ENCODE peak calls at places on chromosomes 4 and X, in six cellular contexts. O, F, U, H, C and D are unnamed samples.

GRCh38 chr4:73867783-73868182 is 1.4 kb upstream of the CXCL1 start:
- DNase-seq in F (no peak), H (no peak), O (peak; percentile 65), U (no peak), C (peak; percentile 51), D (no peak)

GRCh38 chr4:3823496-3824341 is 57.5 kb downstream of the ADRA2C start:
- DNase-seq in F (peak; percentile 73), H (no peak), U (no peak), O (no peak), C (no peak), D (peak; percentile 38)

GRCh38 chrX:1462596-1463251 is 10.0 kb upstream of the ASMTL start:
- DNase-seq in O (peak; percentile 62), C (no peak), U (peak; percentile 41), F (no peak), H (peak; percentile 64), D (peak; percentile 35)

GRCh38 chr4:10115271-10115656 is 1.3 kb downstream of the WDR1 start:
- DNase-seq in O (peak; percentile 67), F (peak; percentile 82), U (no peak), C (peak; percentile 27), H (peak; percentile 60), D (no peak)

GRCh38 chr4:39521253-39521908 is 5.9 kb downstream of the UGDH start:
- DNase-seq in F (no peak), O (no peak), H (peak; percentile 82), U (no peak), C (no peak), D (no peak)

GRCh38 chrX:39752820-39753219 is 344.9 kb downstream of the BCOR start:
- DNase-seq in U (peak; percentile 63), F (no peak), H (peak; percentile 29), O (no peak), C (no peak), D (no peak)

GRCh38 chr4:171639540-171639939 is 173.7 kb upstream of the GALNTL6 start:
- DNase-seq in C (no peak), F (no peak), U (no peak), H (no peak), O (no peak), D (no peak)

GRCh38 chr4:121938282-121939092 is 13.4 kb downstream of the TRPC3 start:
- DNase-seq in F (peak; percentile 12), O (no peak), U (no peak), H (peak; percentile 12), C (no peak), D (no peak)

GRCh38 chr4:76016383-76016782 is 6.9 kb downstream of the CXCL10 start:
- DNase-seq in C (peak; percentile 35), U (no peak), O (peak; percentile 53), F (no peak), H (no peak), D (no peak)

GRCh38 chrX:115952417-115953092 is 218.0 kb upstream of the AGTR2 start:
- DNase-seq in F (peak; percentile 44), C (no peak), H (no peak), U (no peak), O (no peak), D (no peak)

GRCh38 chr4:1872918-1873269 is 1.7 kb downstream of the NSD2 start:
- DNase-seq in H (peak; percentile 88), F (no peak), C (no peak), O (no peak), U (no peak), D (no peak)

GRCh38 chr4:153113061-153113837 is 91.0 kb upstream of the TRIM2 start:
- DNase-seq in C (no peak), F (no peak), U (no peak), H (peak; percentile 29), O (no peak), D (no peak)

GRCh38 chrX:131392666-131393065 is 103.6 kb upstream of the IGSF1 start:
- DNase-seq in H (no peak), O (no peak), F (no peak), U (no peak), C (no peak), D (no peak)
- H3K27me3 ChIP-seq in H (no peaks in the 10 kb centered on the region), O (no peaks in the 10 kb centered on the region), F (no peaks in the 10 kb centered on the region), U (peaks cover 8% of the 10 kb centered on the region), C (no peaks in the 10 kb centered on the region), D (no peaks in the 10 kb centered on the region)

DNA sequence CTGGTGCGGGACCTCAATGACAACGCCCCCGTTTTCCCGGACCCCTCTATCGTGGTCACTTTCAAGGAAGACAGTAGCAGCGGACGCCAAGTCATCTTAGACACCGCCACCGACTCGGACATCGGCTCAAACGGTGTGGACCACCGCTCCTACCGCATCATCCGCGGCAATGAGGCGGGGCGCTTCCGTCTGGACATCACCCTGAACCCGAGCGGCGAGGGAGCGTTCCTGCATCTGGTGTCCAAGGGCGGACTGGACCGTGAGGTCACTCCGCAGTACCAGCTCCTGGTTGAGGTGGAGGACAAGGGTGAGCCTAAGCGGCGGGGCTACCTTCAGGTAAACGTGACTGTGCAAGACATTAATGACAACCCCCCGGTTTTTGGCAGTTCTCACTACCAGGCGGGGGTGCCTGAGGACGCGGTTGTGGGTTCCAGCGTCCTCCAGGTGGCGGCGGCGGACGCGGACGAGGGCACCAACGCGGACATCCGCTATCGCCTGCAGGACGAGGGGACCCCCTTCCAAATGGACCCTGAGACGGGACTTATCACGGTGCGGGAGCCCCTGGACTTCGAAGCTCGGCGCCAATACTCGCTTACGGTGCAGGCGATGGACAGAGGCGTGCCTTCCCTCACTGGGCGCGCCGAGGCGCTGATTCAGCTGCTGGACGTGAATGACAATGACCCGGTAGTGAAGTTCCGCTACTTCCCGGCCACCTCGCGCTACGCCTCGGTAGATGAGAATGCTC is 2.2 kb downstream of the FAT4 start:
- DNase-seq in U (no peak), F (no peak), O (peak; percentile 49), H (peak; percentile 35), C (peak; percentile 14), D (peak; percentile 51)
- H3K4me3 ChIP-seq in U (no peak overlapping the region), F (no peak overlapping the region), O (peak overlapping the region; percentile 70), H (peak overlapping the region; percentile 57), C (peak overlapping the region; percentile 69), D (peak overlapping the region; percentile 70)

DNA sequence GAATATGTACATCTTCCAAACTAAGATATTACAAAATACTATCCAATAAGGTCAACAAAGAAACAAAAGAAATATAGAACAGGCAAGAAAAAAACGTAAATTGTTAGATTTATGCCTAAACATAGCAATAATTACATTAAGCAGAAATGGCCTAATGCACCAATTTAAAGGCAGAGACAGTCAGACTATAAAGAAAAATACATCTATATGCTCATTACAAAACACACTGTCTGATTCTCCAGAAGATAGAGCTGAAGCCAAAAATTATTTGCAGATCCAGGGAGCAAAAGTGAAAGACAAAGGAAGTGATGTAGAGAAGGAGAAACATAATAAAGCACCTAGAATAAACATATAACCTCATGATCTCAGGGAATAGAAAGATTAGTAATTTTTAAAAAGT is 246.9 kb downstream of the PAPSS1 start:
- DNase-seq in C (no peak), U (no peak), O (no peak), F (no peak), H (no peak), D (no peak)
- TF ChIP-seq POLR2A in C (no peak), U (no peak), O (no peak), F (no peak), H (no peak), D (no peak)

DNA sequence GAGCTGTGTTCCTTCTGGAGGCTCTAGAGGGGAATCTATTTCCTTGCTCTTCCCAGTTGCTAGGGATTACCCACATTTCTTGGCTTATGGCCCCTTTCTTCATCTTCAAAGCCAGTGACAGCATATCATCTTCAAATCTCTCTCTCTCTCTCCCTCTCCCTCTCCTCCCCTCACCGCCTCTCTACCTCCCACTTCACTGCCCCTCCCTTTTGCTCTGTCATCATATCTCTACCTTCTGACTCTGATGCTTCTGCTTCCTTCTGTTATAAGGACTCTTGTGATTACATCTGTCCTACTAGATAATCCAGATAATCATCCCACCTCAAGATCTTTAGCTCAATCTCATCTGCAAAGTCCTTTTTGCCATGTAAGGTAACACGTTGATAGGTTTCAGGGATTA is 93.1 kb upstream of the TEX13D start:
- DNase-seq in U (no peak), F (no peak), O (no peak), H (no peak), C (no peak), D (no peak)
- H3K27me3 ChIP-seq in U (peaks cover 9% of the 10 kb centered on the region), F (no peaks in the 10 kb centered on the region), O (no peaks in the 10 kb centered on the region), H (no peaks in the 10 kb centered on the region), C (no peaks in the 10 kb centered on the region), D (no peaks in the 10 kb centered on the region)

GRCh38 chr4:107870236-107870635 is 45.5 kb downstream of the SGMS2 start:
- DNase-seq in C (no peak), O (no peak), H (no peak), F (no peak), U (no peak), D (no peak)

GRCh38 chr4:107866726-107867125 is 42.0 kb downstream of the SGMS2 start:
- DNase-seq in C (no peak), U (no peak), F (no peak), O (no peak), H (no peak), D (no peak)

GRCh38 chr4:107876096-107876495 is 51.4 kb downstream of the SGMS2 start:
- DNase-seq in H (no peak), O (no peak), C (no peak), U (no peak), F (no peak), D (no peak)

DNA sequence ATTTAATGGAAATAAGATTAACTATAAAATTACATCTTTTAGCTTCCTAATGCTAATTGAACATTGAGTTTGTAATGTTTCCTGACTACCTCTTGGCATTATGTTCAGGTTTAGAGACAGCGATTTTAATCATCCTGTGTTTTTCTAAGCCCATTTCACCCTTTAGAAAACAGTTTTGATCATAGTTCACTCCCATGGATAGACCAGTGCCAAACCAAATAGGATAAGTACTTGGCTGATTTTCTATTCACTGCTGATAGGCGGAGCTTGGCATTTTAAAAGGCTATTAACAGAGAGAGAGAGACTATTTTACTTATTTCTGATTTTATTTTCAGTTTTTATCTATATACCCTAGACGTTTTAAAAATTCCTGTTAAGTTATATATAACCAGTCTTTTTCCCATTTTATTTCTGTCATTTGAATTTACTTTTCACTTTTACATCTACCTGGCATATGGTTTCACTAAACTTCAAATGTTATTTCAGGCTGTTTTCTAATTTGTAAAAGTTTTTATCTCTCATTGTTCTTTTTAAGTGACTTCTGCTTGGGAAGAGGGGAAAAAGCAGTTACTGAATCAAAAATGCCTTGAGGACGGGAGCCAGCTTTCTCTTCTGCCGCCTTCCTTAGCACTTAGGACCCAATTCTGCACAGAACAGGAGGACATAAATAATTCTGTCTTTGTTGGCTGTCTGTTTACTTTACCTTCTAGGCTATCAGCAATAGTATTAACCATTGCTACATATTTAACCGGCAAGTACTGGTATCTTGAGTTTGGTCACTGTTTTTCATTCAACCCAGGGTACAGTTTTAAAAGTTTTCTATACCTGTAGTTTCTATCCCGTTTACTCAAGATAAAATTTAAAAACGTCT is 46.4 kb downstream of the SGMS2 start:
- DNase-seq in F (peak; percentile 14), C (no peak), U (no peak), H (no peak), O (no peak), D (no peak)
- H3K4me3 ChIP-seq in F (no peak overlapping the region), C (no peak overlapping the region), U (no peak overlapping the region), H (no peak overlapping the region), O (no peak overlapping the region), D (no peak overlapping the region)

GRCh38 chr4:174559894-174560293 is 37.6 kb upstream of the HPGD start:
- DNase-seq in U (no peak), F (no peak), O (no peak), H (no peak), C (no peak), D (no peak)

GRCh38 chr4:174563399-174563798 is 41.1 kb upstream of the HPGD start:
- DNase-seq in U (no peak), O (no peak), F (no peak), H (no peak), C (no peak), D (no peak)

GRCh38 chr4:174561556-174561955 is 39.3 kb upstream of the HPGD start:
- DNase-seq in F (no peak), H (no peak), C (no peak), U (no peak), O (no peak), D (no peak)

GRCh38 chr4:174564529-174564928 is 42.2 kb upstream of the HPGD start:
- DNase-seq in U (no peak), F (no peak), H (no peak), C (no peak), O (no peak), D (no peak)
- TF ChIP-seq POLR2A in U (no peak), F (no peak), H (no peak), C (no peak), O (no peak), D (no peak)